ENCODE peak calls at places on chromosomes 5 and 9, in six cellular contexts. D is Karpas-422, G is IMR-90, T is kidney, X is fibroblast of lung, O is trophoblast cell. I is an unnamed sample.

GRCh38 chr9:108618906-108619550 is 236.8 kb downstream of the ACTL7B start:
- DNase-seq in T (no peak), G (no peak), O (peak; percentile 22), D (no peak), X (peak; percentile 47), I (no peak)

GRCh38 chr9:97518909-97519307 is 17.4 kb downstream of the TMOD1 start:
- DNase-seq in G (peak; percentile 92), X (peak; percentile 83), O (no peak), T (peak; percentile 79), D (no peak), I (no peak)

GRCh38 chr9:134730011-134730760 is 88.6 kb downstream of the COL5A1 start:
- DNase-seq in D (no peak), T (no peak), X (no peak), O (no peak), G (no peak), I (no peak)

GRCh38 chr5:71887680-71888079 is 168.6 kb downstream of the CARTPT start:
- DNase-seq in O (no peak), T (no peak), X (peak; percentile 86), D (peak; percentile 89), G (peak; percentile 94), I (peak; percentile 23)

GRCh38 chr9:91658513-91659105 is 235.0 kb upstream of the NFIL3 start:
- DNase-seq in T (no peak), O (no peak), D (peak; percentile 84), G (no peak), X (no peak), I (no peak)

GRCh38 chr5:157354825-157355224 is 88.9 kb downstream of the CYFIP2 start:
- DNase-seq in O (no peak), T (no peak), G (no peak), X (no peak), D (peak; percentile 50), I (no peak)

GRCh38 chr5:54229041-54229780 is 81.2 kb downstream of the ARL15 start:
- DNase-seq in X (peak; percentile 34), G (peak; percentile 58), T (peak; percentile 79), O (peak; percentile 42), D (peak; percentile 77), I (peak; percentile 68)

GRCh38 chr9:77883846-77884771 is 147.5 kb downstream of the GNAQ start:
- DNase-seq in O (peak; percentile 67), T (no peak), D (no peak), X (peak; percentile 81), G (peak; percentile 36), I (peak; percentile 20)

GRCh38 chr5:177469061-177469628 is 4.3 kb downstream of the DBN1 start:
- DNase-seq in T (no peak), X (peak; percentile 41), D (no peak), G (no peak), O (peak; percentile 42), I (no peak)

GRCh38 chr5:55004728-55005127 is 19.3 kb upstream of the GZMK start:
- DNase-seq in G (peak; percentile 65), T (no peak), X (peak; percentile 61), O (no peak), D (no peak), I (no peak)

GRCh38 chr5:133977858-133978257 is 9.4 kb upstream of the C5orf15 start:
- DNase-seq in T (no peak), O (no peak), G (peak; percentile 85), X (peak; percentile 87), D (no peak), I (no peak)

GRCh38 chr5:88732181-88732633 is 150.8 kb downstream of the MEF2C start:
- DNase-seq in D (peak; percentile 80), O (no peak), T (peak; percentile 71), G (no peak), X (peak; percentile 86), I (no peak)

GRCh38 chr9:134656334-134657034 is 14.9 kb downstream of the COL5A1 start:
- DNase-seq in D (peak; percentile 55), T (no peak), G (no peak), O (peak; percentile 41), X (no peak), I (no peak)

GRCh38 chr9:88798476-88798875 is 192.8 kb upstream of the S1PR3 start:
- DNase-seq in O (no peak), G (no peak), D (no peak), X (no peak), T (no peak), I (no peak)

GRCh38 chr9:16281707-16282106 is 588.8 kb downstream of the BNC2 start:
- DNase-seq in X (no peak), G (no peak), T (no peak), D (no peak), O (peak; percentile 33), I (no peak)

GRCh38 chr9:73090214-73090613 is 61.5 kb upstream of the ANXA1 start:
- DNase-seq in G (no peak), D (no peak), O (no peak), T (no peak), X (no peak), I (no peak)

GRCh38 chr5:151144275-151144674 is 13.3 kb downstream of the ANXA6 start:
- DNase-seq in T (no peak), D (no peak), O (no peak), G (no peak), X (no peak), I (no peak)

GRCh38 chr5:5941486-5941885 is 436.9 kb downstream of the MED10 start:
- DNase-seq in O (no peak), D (no peak), T (no peak), G (no peak), X (no peak), I (no peak)

GRCh38 chr5:3943803-3944202 is 348.2 kb downstream of the IRX1 start:
- DNase-seq in O (no peak), X (no peak), G (no peak), D (no peak), T (no peak), I (no peak)

GRCh38 chr5:135887881-135888614 is 7.6 kb downstream of the IL9 start:
- DNase-seq in G (peak; percentile 52), X (peak; percentile 43), T (no peak), D (no peak), O (no peak), I (no peak)

GRCh38 chr9:78005231-78006002 is 26.2 kb downstream of the GNAQ start:
- DNase-seq in O (peak; percentile 33), X (peak; percentile 77), D (no peak), G (no peak), T (no peak), I (no peak)

GRCh38 chr9:37036237-37037136 is 2.4 kb upstream of the PAX5 start:
- DNase-seq in T (peak; percentile 81), X (peak; percentile 18), G (peak; percentile 12), D (peak; percentile 85), O (peak; percentile 33), I (peak; percentile 27)

GRCh38 chr5:143025971-143026370 is 255.8 kb downstream of the ARHGAP26 start:
- DNase-seq in X (peak; percentile 54), G (peak; percentile 67), O (peak; percentile 19), T (no peak), D (no peak), I (no peak)
- H3K4me3 ChIP-seq in X (no peak overlapping the region), G (no peak overlapping the region), O (no peak overlapping the region), T (no peak overlapping the region), D (no peak overlapping the region), I (no peak overlapping the region)

DNA sequence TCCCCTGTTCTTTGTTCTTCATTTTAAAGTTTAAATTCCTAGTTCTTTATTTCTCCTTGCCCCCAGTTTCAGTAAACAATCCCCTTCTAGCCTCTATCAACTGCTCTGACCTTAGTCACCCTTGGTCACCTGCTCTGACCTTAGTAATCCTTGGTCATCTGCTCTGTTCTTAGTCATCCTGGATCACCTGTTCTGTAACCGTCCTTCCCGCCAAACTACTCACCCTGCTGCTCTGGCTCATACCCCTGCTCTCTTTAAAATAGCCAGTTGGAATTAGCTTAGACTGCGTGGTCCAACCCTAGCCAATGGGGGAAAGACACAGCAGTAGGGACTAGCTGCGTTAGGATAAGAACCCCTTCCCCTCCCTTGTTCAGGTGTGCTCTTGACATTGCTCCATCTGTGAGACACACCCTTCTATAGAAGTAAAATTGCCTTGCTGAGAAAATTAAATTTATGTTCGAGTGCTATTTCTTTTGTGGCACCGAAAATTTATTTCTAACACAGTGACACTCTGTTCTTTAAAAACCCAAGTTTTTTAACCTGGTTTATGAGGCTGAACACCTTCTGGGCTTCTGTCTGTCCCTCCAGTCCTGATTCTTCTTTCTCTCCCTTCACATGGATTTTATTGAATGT is 3.8 kb downstream of the PRRC1 start:
- DNase-seq in T (no peak), G (no peak), O (no peak), D (no peak), X (no peak), I (no peak)
- H3K4me1 ChIP-seq in T (peaks cover 5% of the 10 kb centered on the region), G (peaks cover 3% of the 10 kb centered on the region), O (no peaks in the 10 kb centered on the region), D (peaks cover 14% of the 10 kb centered on the region), X (no peaks in the 10 kb centered on the region), I (peaks cover 26% of the 10 kb centered on the region)

GRCh38 chr5:139654464-139654863 is 6.3 kb downstream of the CXXC5 start:
- DNase-seq in G (no peak), T (no peak), O (no peak), D (no peak), X (no peak), I (no peak)

GRCh38 chr5:139652788-139653241 is 4.7 kb downstream of the CXXC5 start:
- DNase-seq in D (no peak), O (no peak), X (peak; percentile 53), G (no peak), T (no peak), I (no peak)

GRCh38 chr5:139653616-139654015 is 5.5 kb downstream of the CXXC5 start:
- DNase-seq in T (peak; percentile 56), X (no peak), O (no peak), D (no peak), G (no peak), I (peak; percentile 35)

GRCh38 chr5:139655727-139656271 is 7.7 kb downstream of the CXXC5 start:
- DNase-seq in T (peak; percentile 91), O (no peak), G (peak; percentile 69), D (no peak), X (peak; percentile 72), I (no peak)

DNA sequence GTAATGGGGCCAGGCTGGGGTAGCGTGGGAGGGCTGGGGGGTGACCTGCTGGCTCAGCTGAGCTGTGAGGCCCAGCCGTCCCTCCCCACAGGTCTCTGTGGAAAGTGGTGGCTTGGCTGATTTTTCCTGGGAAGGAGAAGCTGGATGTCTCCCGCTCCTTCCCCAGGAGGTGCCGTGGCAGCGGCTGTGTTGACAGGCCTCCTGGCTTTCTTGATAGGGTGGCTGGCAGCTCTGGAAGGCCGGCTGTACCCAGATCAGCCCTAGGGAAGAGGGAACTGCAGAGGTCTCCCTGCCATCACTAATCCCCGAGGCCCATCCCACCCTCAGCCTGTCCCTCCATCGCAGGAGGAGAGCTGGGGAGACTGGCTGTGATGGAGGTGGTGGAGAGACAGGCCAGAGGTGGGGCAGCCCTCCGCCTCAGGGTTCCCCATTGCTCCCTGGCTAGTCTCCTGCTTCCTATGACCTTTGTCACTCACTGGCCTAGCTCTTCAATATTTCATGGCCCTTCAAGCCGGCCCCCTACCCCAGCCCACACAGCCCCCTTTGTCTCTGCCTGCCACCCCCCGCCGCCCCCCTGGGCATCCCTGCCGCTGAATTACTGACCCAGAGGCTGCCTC is 6.8 kb downstream of the CXXC5 start:
- DNase-seq in D (no peak), G (no peak), O (no peak), T (peak; percentile 66), X (no peak), I (no peak)
- H3K9ac ChIP-seq in D (no peak overlapping the region), G (peak overlapping the region; percentile 67), O (no peak overlapping the region), T (peak overlapping the region; percentile 65), X (peak overlapping the region; percentile 39), I (no peak overlapping the region)

DNA sequence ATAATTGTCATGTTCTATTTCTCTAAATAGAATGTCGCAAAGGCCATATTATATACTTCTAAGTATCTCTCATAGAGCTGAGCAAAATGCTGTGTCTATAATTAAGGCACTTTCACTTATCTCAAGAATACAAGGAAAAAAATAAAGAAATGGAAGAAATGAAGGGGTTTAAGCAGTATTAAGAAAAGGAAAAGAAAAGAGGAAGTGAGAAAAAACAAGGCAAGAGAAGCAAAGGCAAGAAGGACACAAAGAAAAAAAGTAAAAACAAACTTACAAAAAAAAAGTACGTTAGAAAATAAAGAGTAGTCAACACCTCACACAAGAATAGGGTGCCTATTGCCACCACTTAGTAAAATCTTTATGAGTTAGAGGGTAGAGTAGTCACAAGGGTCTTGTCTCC is 506.2 kb downstream of the GABRG2 start:
- DNase-seq in O (no peak), D (no peak), T (no peak), G (no peak), X (no peak), I (no peak)
- H3K4me3 ChIP-seq in O (no peak overlapping the region), D (no peak overlapping the region), T (no peak overlapping the region), G (no peak overlapping the region), X (no peak overlapping the region), I (no peak overlapping the region)

I was measured in DND-41.